ENCODE peak calls at places on chromosomes 13 and 19, in seven cellular contexts. L is H1, P is PC-3, O is mammary epithelial cell, I is fibroblast of lung, F is MM.1S, U is GM23338. D is an unnamed sample.

GRCh38 chr19:4581381-4582111 is 22.1 kb upstream of the SEMA6B start:
- DNase-seq in L (no peak), P (peak), O (peak), I (peak), F (no peak), U (peak), D (no peak)

GRCh38 chr19:42281175-42282035 is 12.4 kb downstream of the CIC start:
- DNase-seq in L (no peak), P (no peak), O (peak), I (peak), F (no peak), U (peak), D (peak)

GRCh38 chr13:66405908-66406802 is 824.0 kb downstream of the PCDH9 start:
- DNase-seq in L (no peak), P (peak), O (peak), I (peak), F (no peak), U (no peak), D (peak)

GRCh38 chr19:13644648-13645047 is 119.7 kb upstream of the MRI1 start:
- DNase-seq in L (no peak), P (no peak), O (no peak), I (no peak), F (no peak), U (no peak), D (no peak)

GRCh38 chr13:55569082-55569481 is 1571.6 kb upstream of the PRR20A start:
- DNase-seq in L (no peak), P (no peak), O (no peak), I (no peak), F (no peak), U (no peak), D (no peak)

GRCh38 chr19:53978975-53979801 is 12.2 kb upstream of the CACNG6 start:
- DNase-seq in L (no peak), P (peak), O (no peak), I (no peak), F (no peak), U (peak), D (no peak)

GRCh38 chr13:46756977-46757376 is 40.0 kb downstream of the ESD start:
- DNase-seq in L (no peak), P (peak), O (no peak), I (peak), F (no peak), U (no peak), D (no peak)

GRCh38 chr19:57351867-57352266 is 796 bp downstream of the ZNF304 start:
- DNase-seq in L (no peak), P (no peak), O (peak), I (no peak), F (no peak), U (peak), D (peak)

GRCh38 chr13:45121421-45121820 is 1.1 kb downstream of the GTF2F2 start:
- DNase-seq in L (no peak), P (peak), O (peak), I (peak), F (peak), U (peak), D (peak)

GRCh38 chr19:3047307-3048189 is 14.7 kb downstream of the TLE5 start:
- DNase-seq in L (no peak), P (peak), O (peak), I (peak), F (peak), U (peak), D (peak)

GRCh38 chr19:16228637-16229321 is 31.1 kb downstream of the AP1M1 start:
- DNase-seq in L (no peak), P (no peak), O (no peak), I (no peak), F (no peak), U (no peak), D (no peak)

GRCh38 chr19:33997690-33998089 is 174.6 kb upstream of the LSM14A start:
- DNase-seq in L (no peak), P (peak), O (no peak), I (no peak), F (no peak), U (no peak), D (no peak)

GRCh38 chr13:25836709-25837316 is 215.0 kb downstream of the SHISA2 start:
- DNase-seq in L (no peak), P (no peak), O (peak), I (peak), F (no peak), U (no peak), D (no peak)

GRCh38 chr13:52706074-52706473 is 33.5 kb downstream of the CNMD start:
- DNase-seq in L (no peak), P (no peak), O (no peak), I (no peak), F (no peak), U (no peak), D (no peak)

GRCh38 chr19:50492303-50493052 is 15.8 kb upstream of the GARIN5A start:
- DNase-seq in L (no peak), P (peak), O (no peak), I (no peak), F (no peak), U (no peak), D (no peak)

GRCh38 chr13:109684836-109685602 is 101.4 kb downstream of the IRS2 start:
- DNase-seq in L (no peak), P (peak), O (peak), I (peak), F (no peak), U (no peak), D (peak)

GRCh38 chr19:54035215-54036178 is 28.2 kb downstream of the VSTM1 start:
- DNase-seq in L (no peak), P (peak), O (peak), I (peak), F (no peak), U (peak), D (no peak)

GRCh38 chr13:25977216-25977615 is 74.6 kb downstream of the SHISA2 start:
- DNase-seq in L (peak), P (no peak), O (peak), I (peak), F (no peak), U (peak), D (no peak)

GRCh38 chr13:79457948-79458347 is 23.0 kb upstream of the NDFIP2 start:
- DNase-seq in L (no peak), P (peak), O (peak), I (peak), F (no peak), U (no peak), D (peak)

GRCh38 chr19:19213822-19214558 is 2.2 kb downstream of the NCAN start:
- DNase-seq in L (no peak), P (no peak), O (no peak), I (no peak), F (no peak), U (peak), D (no peak)

GRCh38 chr19:32318884-32319520 is 26.4 kb upstream of the ZNF507 start:
- DNase-seq in L (no peak), P (peak), O (no peak), I (no peak), F (no peak), U (peak), D (peak)
- TF ChIP-seq EZH2 in L (no peak), P (no peak), O (no peak), I (no peak), F (no peak), U (no peak), D (no peak)

GRCh38 chr13:33205224-33205623 is 80.3 kb downstream of the STARD13 start:
- DNase-seq in L (no peak), P (no peak), O (no peak), I (no peak), F (no peak), U (no peak), D (no peak)
- H3K4me3 ChIP-seq in L (no peak), P (no peak), O (no peak), I (peak), F (no peak), U (no peak), D (no peak)

GRCh38 chr13:42274386-42275097 is 2.6 kb downstream of the AKAP11 start:
- DNase-seq in L (no peak), P (no peak), O (no peak), I (no peak), F (no peak), U (no peak), D (no peak)

GRCh38 chr13:42270857-42271215 is 1.1 kb upstream of the AKAP11 start:
- DNase-seq in L (no peak), P (no peak), O (no peak), I (no peak), F (no peak), U (no peak), D (no peak)

GRCh38 chr13:42271337-42272114 is 426 bp upstream of the AKAP11 start:
- DNase-seq in L (peak), P (peak), O (peak), I (peak), F (peak), U (peak), D (peak)

GRCh38 chr13:42272115-42272756 is at the start of gene AKAP11:
- DNase-seq in L (no peak), P (peak), O (peak), I (peak), F (no peak), U (peak), D (peak)

DNA sequence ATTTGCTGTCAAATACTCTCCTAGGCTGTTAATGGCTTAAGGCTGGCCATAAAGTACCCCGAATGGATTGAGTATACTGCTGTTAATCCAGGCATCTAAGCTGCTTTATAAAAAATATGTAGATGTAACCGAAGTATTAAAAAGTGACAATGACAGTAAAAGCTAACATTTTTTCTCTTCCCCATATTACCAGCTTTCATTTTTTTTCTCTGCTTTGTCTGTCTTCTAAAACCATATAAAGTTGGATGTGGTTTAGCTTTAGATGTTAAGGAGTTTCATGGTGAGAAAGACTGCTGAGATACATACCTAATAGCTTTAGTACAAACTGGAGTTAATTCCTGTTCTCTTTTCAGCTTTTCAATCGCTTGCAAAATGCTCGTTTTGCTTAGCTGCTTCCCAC is 824 bp downstream of the AKAP11 start:
- DNase-seq in L (no peak), P (no peak), O (no peak), I (no peak), F (no peak), U (no peak), D (no peak)
- H2AFZ ChIP-seq in L (no peak), P (peak), O (peak), I (peak), F (peak), U (peak), D (peak)

GRCh38 chr13:43787518-43787891 is 733 bp upstream of the ENOX1 start:
- DNase-seq in L (no peak), P (peak), O (no peak), I (no peak), F (no peak), U (peak), D (no peak)
- TF ChIP-seq EZH2 in L (peak), P (no peak), O (no peak), I (no peak), F (no peak), U (no peak), D (no peak)

GRCh38 chr19:10270616-10271394 is at the start of gene ICAM1:
- DNase-seq in L (no peak), P (peak), O (peak), I (peak), F (peak), U (peak), D (peak)

GRCh38 chr19:10268077-10268476 is 2.8 kb upstream of the ICAM1 start:
- DNase-seq in L (no peak), P (no peak), O (no peak), I (no peak), F (no peak), U (no peak), D (no peak)

GRCh38 chr19:10269333-10270179 is 1.4 kb upstream of the ICAM1 start:
- DNase-seq in L (no peak), P (peak), O (peak), I (peak), F (peak), U (peak), D (peak)

GRCh38 chr19:10271543-10272086 is 695 bp downstream of the ICAM1 start:
- DNase-seq in L (no peak), P (no peak), O (no peak), I (no peak), F (no peak), U (no peak), D (no peak)

DNA sequence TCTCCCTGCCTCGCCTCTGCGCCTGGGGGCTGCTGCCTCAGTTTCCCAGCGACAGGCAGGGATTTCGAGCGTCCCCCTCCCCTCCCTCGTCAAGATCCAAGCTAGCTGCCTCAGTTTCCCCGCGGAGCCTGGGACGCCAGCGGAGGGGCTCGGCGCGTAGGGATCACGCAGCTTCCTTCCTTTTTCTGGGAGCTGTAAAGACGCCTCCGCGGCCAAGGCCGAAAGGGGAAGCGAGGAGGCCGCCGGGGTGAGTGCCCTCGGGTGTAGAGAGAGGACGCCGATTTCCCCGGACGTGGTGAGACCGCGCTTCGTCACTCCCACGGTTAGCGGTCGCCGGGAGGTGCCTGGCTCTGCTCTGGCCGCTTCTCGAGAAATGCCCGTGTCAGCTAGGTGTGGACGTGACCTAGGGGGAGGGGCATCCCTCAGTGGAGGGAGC is 722 bp upstream of the ICAM1 start:
- DNase-seq in L (no peak), P (no peak), O (no peak), I (no peak), F (peak), U (peak), D (no peak)
- H3K4me3 ChIP-seq in L (peak), P (peak), O (peak), I (no peak), F (peak), U (peak), D (peak)

GRCh38 chr13:73166204-73166603 is 107.4 kb downstream of the KLF5 start:
- DNase-seq in L (no peak), P (no peak), O (no peak), I (no peak), F (no peak), U (no peak), D (no peak)

GRCh38 chr13:73167046-73167820 is 108.4 kb downstream of the KLF5 start:
- DNase-seq in L (no peak), P (peak), O (peak), I (peak), F (no peak), U (no peak), D (no peak)

GRCh38 chr13:73169971-73170370 is 111.2 kb downstream of the KLF5 start:
- DNase-seq in L (no peak), P (no peak), O (no peak), I (peak), F (no peak), U (peak), D (no peak)

GRCh38 chr13:73168993-73169401 is 110.2 kb downstream of the KLF5 start:
- DNase-seq in L (peak), P (peak), O (peak), I (peak), F (no peak), U (no peak), D (no peak)

GRCh38 chr13:73168226-73168992 is 109.6 kb downstream of the KLF5 start:
- DNase-seq in L (no peak), P (peak), O (peak), I (peak), F (no peak), U (no peak), D (no peak)
- H2AFZ ChIP-seq in L (peak), P (no peak), O (peak), I (no peak), F (no peak), U (peak), D (no peak)

DNA sequence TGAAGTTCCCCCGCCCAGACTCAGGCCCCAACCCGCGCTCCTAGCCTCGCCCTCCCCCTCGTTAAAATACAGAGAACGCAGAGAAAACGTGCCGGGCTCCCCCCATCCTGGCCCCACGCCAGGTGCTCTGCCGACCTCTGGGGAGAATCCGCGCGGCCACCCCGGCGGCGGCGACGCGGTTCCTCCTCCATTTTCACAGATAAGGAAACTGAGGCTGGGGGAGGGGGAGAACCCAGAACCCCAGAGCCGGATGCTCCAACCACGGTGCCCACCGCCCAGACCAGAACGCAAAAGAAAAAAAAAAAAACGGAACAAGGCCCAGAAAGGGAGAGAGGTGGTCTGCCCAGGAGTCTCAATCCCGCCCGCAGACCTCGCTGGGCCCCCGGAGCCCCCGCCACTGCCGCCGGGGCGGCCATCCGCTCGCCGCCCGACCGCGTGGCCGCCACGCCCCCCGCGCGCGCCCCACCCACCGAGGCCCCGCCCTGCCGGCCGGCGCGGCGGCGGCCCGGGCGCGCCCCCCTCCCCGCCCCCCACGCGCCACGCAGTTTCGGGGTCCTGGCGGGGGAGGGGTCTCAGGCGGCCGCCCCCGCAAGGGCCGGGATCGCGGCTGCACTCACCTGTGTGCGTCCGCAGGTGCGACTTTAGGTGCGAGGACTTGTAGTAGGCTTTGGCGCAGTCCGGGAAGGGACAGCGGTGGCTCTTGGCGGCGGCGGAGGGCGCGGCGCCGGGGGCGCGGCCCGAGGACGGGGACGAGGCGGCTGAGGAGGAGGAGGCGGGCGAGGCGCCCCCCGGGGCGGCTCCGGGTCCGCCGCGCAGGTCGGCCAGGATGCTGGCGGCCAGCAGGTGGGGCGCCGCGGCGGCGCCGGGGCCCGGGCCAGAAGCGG is 713 bp downstream of the KLF16 start:
- DNase-seq in L (no peak), P (peak), O (no peak), I (no peak), F (peak), U (peak), D (peak)
- TF ChIP-seq EZH2 in L (no peak), P (no peak), O (no peak), I (no peak), F (no peak), U (no peak), D (no peak)

GRCh38 chr19:7927605-7928333 is 1.8 kb upstream of the CTXN1 start:
- DNase-seq in L (no peak), P (no peak), O (no peak), I (no peak), F (no peak), U (no peak), D (no peak)

GRCh38 chr19:7926727-7927604 is 1.0 kb upstream of the CTXN1 start:
- DNase-seq in L (no peak), P (no peak), O (no peak), I (no peak), F (no peak), U (no peak), D (no peak)

GRCh38 chr19:7926021-7926726 is at the start of gene CTXN1:
- DNase-seq in L (no peak), P (peak), O (no peak), I (peak), F (peak), U (peak), D (peak)

GRCh38 chr19:7928741-7929701 is 3.1 kb upstream of the CTXN1 start:
- DNase-seq in L (no peak), P (peak), O (peak), I (peak), F (no peak), U (peak), D (peak)

DNA sequence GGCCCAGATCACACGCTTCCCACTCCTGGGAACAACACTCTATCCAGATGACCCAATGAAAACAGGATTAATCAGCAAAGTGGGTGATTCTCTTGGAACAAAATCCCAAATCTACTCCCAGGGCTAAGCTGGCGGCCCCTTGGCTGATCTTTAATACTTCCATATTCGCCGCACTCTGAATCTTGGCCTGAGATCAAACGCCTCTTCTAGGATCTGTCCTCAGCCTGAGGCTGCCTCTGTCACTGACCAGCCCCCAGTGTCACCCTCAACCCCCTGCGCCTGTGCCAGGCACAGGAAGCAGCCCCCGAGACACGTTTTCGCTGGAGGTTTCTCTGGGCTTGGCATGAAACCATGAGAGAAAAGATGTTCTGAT is 2.4 kb upstream of the CTXN1 start:
- DNase-seq in L (no peak), P (no peak), O (no peak), I (peak), F (no peak), U (no peak), D (no peak)
- H3K4me3 ChIP-seq in L (no peak), P (peak), O (no peak), I (no peak), F (no peak), U (no peak), D (no peak)